ENCODE peak calls at places on chromosomes 4 and X, in six cellular contexts. One of them, this sample, is unnamed.

GRCh38 chr4:161813389-161813788 is 350.4 kb downstream of the FSTL5 start:
- DNase-seq in GM23248: no peak
- DNase-seq in neural progenitor cell: no peak
- DNase-seq in HCT116: no peak
- DNase-seq in GM23338: no peak
- DNase-seq in HepG2: no peak
- DNase-seq in this sample: no peak

GRCh38 chr4:122746485-122746965 is 14.0 kb downstream of the BBS12 start:
- DNase-seq in GM23248: peak
- DNase-seq in neural progenitor cell: no peak
- DNase-seq in HCT116: no peak
- DNase-seq in GM23338: peak
- DNase-seq in HepG2: no peak
- DNase-seq in this sample: no peak

GRCh38 chrX:96685205-96686099 is 810 bp downstream of the DIAPH2 start:
- DNase-seq in GM23248: peak
- DNase-seq in neural progenitor cell: peak
- DNase-seq in HCT116: no peak
- DNase-seq in GM23338: peak
- DNase-seq in HepG2: peak
- DNase-seq in this sample: peak

GRCh38 chr4:38128478-38129451 is 168.6 kb downstream of the PTTG2 start:
- DNase-seq in GM23248: peak
- DNase-seq in neural progenitor cell: peak
- DNase-seq in HCT116: peak
- DNase-seq in GM23338: peak
- DNase-seq in HepG2: peak
- DNase-seq in this sample: no peak

GRCh38 chr4:125322363-125322730 is 7.6 kb downstream of the FAT4 start:
- DNase-seq in GM23248: peak
- DNase-seq in neural progenitor cell: no peak
- DNase-seq in HCT116: no peak
- DNase-seq in GM23338: no peak
- DNase-seq in HepG2: no peak
- DNase-seq in this sample: no peak

GRCh38 chrX:47175588-47175980 is 18.0 kb upstream of the UBA1 start:
- DNase-seq in GM23248: no peak
- DNase-seq in neural progenitor cell: no peak
- DNase-seq in HCT116: no peak
- DNase-seq in GM23338: no peak
- DNase-seq in HepG2: no peak
- DNase-seq in this sample: no peak

GRCh38 chrX:17703201-17703600 is 34.1 kb upstream of the SCML1 start:
- DNase-seq in GM23248: no peak
- DNase-seq in neural progenitor cell: no peak
- DNase-seq in HCT116: no peak
- DNase-seq in GM23338: no peak
- DNase-seq in HepG2: no peak
- DNase-seq in this sample: peak

GRCh38 chrX:47877327-47877726 is 40.6 kb downstream of the ZNF81 start:
- DNase-seq in GM23248: no peak
- DNase-seq in neural progenitor cell: no peak
- DNase-seq in HCT116: no peak
- DNase-seq in GM23338: no peak
- DNase-seq in HepG2: no peak
- DNase-seq in this sample: no peak

GRCh38 chr4:70359115-70359661 is 1.4 kb upstream of the SMR3A start:
- DNase-seq in GM23248: no peak
- DNase-seq in neural progenitor cell: no peak
- DNase-seq in HCT116: no peak
- DNase-seq in GM23338: no peak
- DNase-seq in HepG2: no peak
- DNase-seq in this sample: no peak

GRCh38 chr4:48017108-48017527 is 546 bp downstream of the NIPAL1 start:
- DNase-seq in GM23248: peak
- DNase-seq in neural progenitor cell: peak
- DNase-seq in HCT116: peak
- DNase-seq in GM23338: peak
- DNase-seq in HepG2: no peak
- DNase-seq in this sample: peak

DNA sequence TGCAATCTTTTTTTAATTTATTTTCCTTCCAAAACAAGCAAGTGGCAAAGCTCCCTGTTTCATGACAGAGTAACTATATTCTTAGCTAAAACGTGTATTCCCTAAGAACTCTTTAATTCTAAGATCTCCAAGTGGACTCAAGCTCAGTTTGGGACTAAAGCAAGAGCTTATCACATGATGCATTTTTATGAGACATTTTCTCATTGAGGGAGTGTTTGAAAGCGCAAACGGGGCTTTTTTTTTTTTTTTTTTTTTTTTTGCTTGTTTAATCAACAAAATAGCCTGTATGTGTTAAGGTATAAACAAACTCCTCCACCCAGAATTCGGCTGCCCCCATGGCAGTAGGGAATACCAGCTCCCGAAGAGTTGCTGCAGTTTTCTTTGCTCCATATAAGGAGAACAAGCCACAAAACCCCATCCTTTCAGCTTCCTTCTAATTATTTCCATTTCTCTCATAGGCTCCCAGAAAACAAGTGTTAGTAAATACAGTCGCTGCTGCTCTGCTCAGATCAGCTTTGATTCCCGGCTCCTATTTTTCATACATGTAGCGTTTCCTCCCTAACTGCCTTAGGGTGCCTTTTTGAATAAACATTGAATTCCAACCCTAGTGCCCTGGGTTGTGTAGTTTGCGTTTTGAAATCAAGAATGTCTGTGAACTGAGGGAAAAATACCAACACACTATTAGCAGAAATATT is 669 bp upstream of the PPARGC1A start:
- DNase-seq in GM23248: no peak
- DNase-seq in neural progenitor cell: peak
- DNase-seq in HCT116: no peak
- DNase-seq in GM23338: peak
- DNase-seq in HepG2: no peak
- DNase-seq in this sample: no peak
- H3K4me3 ChIP-seq in GM23248: peak
- H3K4me3 ChIP-seq in neural progenitor cell: peak
- H3K4me3 ChIP-seq in HCT116: no peak
- H3K4me3 ChIP-seq in GM23338: peak
- H3K4me3 ChIP-seq in HepG2: peak
- H3K4me3 ChIP-seq in this sample: no peak

GRCh38 chr4:15003891-15004700 is 1.8 kb downstream of the CPEB2 start:
- DNase-seq in GM23248: peak
- DNase-seq in neural progenitor cell: peak
- DNase-seq in HCT116: no peak
- DNase-seq in GM23338: peak
- DNase-seq in HepG2: no peak
- DNase-seq in this sample: no peak
- TF ChIP-seq EZH2 in GM23248: no peak
- TF ChIP-seq EZH2 in neural progenitor cell: peak
- TF ChIP-seq EZH2 in HCT116: no peak
- TF ChIP-seq EZH2 in GM23338: no peak
- TF ChIP-seq EZH2 in HepG2: no peak
- TF ChIP-seq EZH2 in this sample: no peak

GRCh38 chrX:40006025-40007017 is 91.4 kb downstream of the BCOR start:
- DNase-seq in GM23248: peak
- DNase-seq in neural progenitor cell: peak
- DNase-seq in HCT116: no peak
- DNase-seq in GM23338: peak
- DNase-seq in HepG2: no peak
- DNase-seq in this sample: no peak
- H3K4me2 ChIP-seq in GM23248: no peak
- H3K4me2 ChIP-seq in neural progenitor cell: peak
- H3K4me2 ChIP-seq in HCT116: no peak
- H3K4me2 ChIP-seq in GM23338: peak
- H3K4me2 ChIP-seq in HepG2: no peak
- H3K4me2 ChIP-seq in this sample: no peak

GRCh38 chrX:107673401-107673800 is 45.1 kb downstream of the PRPS1 start:
- DNase-seq in GM23248: peak
- DNase-seq in neural progenitor cell: no peak
- DNase-seq in HCT116: no peak
- DNase-seq in GM23338: no peak
- DNase-seq in HepG2: no peak
- DNase-seq in this sample: no peak

GRCh38 chrX:107673933-107674479 is 45.7 kb downstream of the PRPS1 start:
- DNase-seq in GM23248: peak
- DNase-seq in neural progenitor cell: peak
- DNase-seq in HCT116: no peak
- DNase-seq in GM23338: peak
- DNase-seq in HepG2: no peak
- DNase-seq in this sample: peak

GRCh38 chrX:107675365-107675654 is 47.0 kb downstream of the PRPS1 start:
- DNase-seq in GM23248: no peak
- DNase-seq in neural progenitor cell: no peak
- DNase-seq in HCT116: no peak
- DNase-seq in GM23338: no peak
- DNase-seq in HepG2: no peak
- DNase-seq in this sample: no peak

GRCh38 chrX:107675823-107676555 is 47.7 kb downstream of the PRPS1 start:
- DNase-seq in GM23248: peak
- DNase-seq in neural progenitor cell: no peak
- DNase-seq in HCT116: no peak
- DNase-seq in GM23338: no peak
- DNase-seq in HepG2: no peak
- DNase-seq in this sample: no peak

DNA sequence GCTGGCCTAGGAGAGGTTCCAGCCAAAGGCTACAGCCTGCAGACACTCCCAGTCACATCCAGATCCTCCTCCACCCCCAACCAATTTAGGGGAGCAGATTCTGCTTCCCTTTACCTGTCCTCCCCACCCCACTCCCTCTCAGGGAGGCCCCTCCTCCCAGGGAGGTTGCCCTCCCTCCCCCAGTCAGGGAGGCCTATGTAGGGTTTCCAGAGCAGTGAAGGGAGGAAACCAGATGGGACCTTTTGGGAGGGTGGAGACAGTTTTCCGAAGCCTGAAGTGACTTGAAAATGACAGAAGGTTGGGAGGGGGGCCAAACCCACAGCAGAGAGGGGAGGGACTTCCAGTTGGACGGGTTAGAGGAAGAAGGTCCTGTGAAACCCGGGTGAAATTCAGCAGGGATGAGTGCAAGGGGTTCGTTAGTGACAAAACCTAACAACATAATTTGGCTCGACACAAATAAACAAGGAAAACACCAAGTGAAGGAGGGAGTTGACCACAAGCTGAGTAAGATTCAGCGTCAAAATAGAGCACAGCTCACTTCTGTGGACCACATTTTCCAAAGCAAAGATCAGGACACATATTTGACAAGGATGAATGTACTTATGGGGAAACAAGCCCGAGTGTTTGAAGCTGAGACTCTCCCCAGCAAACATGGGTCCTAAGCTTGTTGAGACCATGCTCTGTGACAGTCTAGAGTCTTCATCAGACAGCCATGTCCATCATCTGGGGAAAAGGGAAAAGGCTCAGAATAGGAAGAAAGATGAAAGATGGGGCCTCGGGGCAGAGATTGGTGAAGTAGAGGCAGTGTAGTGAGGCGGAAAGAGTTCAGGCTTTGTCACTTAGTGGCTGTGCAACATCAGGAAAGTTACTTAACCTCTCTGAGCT is 46.4 kb downstream of the PRPS1 start:
- DNase-seq in GM23248: peak
- DNase-seq in neural progenitor cell: no peak
- DNase-seq in HCT116: no peak
- DNase-seq in GM23338: no peak
- DNase-seq in HepG2: no peak
- DNase-seq in this sample: peak
- H3K4me3 ChIP-seq in GM23248: no peak
- H3K4me3 ChIP-seq in neural progenitor cell: no peak
- H3K4me3 ChIP-seq in HCT116: no peak
- H3K4me3 ChIP-seq in GM23338: no peak
- H3K4me3 ChIP-seq in HepG2: no peak
- H3K4me3 ChIP-seq in this sample: no peak

GRCh38 chr4:1473718-1474117 is 67.5 kb upstream of the NKX1-1 start:
- DNase-seq in GM23248: no peak
- DNase-seq in neural progenitor cell: no peak
- DNase-seq in HCT116: no peak
- DNase-seq in GM23338: no peak
- DNase-seq in HepG2: no peak
- DNase-seq in this sample: no peak

GRCh38 chr4:1470816-1471442 is 64.7 kb upstream of the NKX1-1 start:
- DNase-seq in GM23248: no peak
- DNase-seq in neural progenitor cell: no peak
- DNase-seq in HCT116: no peak
- DNase-seq in GM23338: no peak
- DNase-seq in HepG2: no peak
- DNase-seq in this sample: no peak

GRCh38 chr4:1472911-1473518 is 66.8 kb upstream of the NKX1-1 start:
- DNase-seq in GM23248: no peak
- DNase-seq in neural progenitor cell: no peak
- DNase-seq in HCT116: no peak
- DNase-seq in GM23338: no peak
- DNase-seq in HepG2: no peak
- DNase-seq in this sample: no peak

GRCh38 chr4:1471443-1472147 is 65.4 kb upstream of the NKX1-1 start:
- DNase-seq in GM23248: peak
- DNase-seq in neural progenitor cell: no peak
- DNase-seq in HCT116: no peak
- DNase-seq in GM23338: no peak
- DNase-seq in HepG2: no peak
- DNase-seq in this sample: no peak

GRCh38 chr4:1472148-1472797 is 66.0 kb upstream of the NKX1-1 start:
- DNase-seq in GM23248: no peak
- DNase-seq in neural progenitor cell: no peak
- DNase-seq in HCT116: no peak
- DNase-seq in GM23338: peak
- DNase-seq in HepG2: no peak
- DNase-seq in this sample: no peak
- TF ChIP-seq EZH2 in GM23248: no peak
- TF ChIP-seq EZH2 in neural progenitor cell: no peak
- TF ChIP-seq EZH2 in HCT116: no peak
- TF ChIP-seq EZH2 in GM23338: no peak
- TF ChIP-seq EZH2 in HepG2: no peak
- TF ChIP-seq EZH2 in this sample: no peak

GRCh38 chrX:102063445-102064074 is 61.9 kb upstream of the TCEAL2 start:
- DNase-seq in GM23248: no peak
- DNase-seq in neural progenitor cell: peak
- DNase-seq in HCT116: no peak
- DNase-seq in GM23338: peak
- DNase-seq in HepG2: no peak
- DNase-seq in this sample: no peak

GRCh38 chrX:102067966-102068723 is 57.3 kb upstream of the TCEAL2 start:
- DNase-seq in GM23248: peak
- DNase-seq in neural progenitor cell: peak
- DNase-seq in HCT116: no peak
- DNase-seq in GM23338: peak
- DNase-seq in HepG2: peak
- DNase-seq in this sample: peak
- H3K4me2 ChIP-seq in GM23248: no peak
- H3K4me2 ChIP-seq in neural progenitor cell: no peak
- H3K4me2 ChIP-seq in HCT116: no peak
- H3K4me2 ChIP-seq in GM23338: no peak
- H3K4me2 ChIP-seq in HepG2: no peak
- H3K4me2 ChIP-seq in this sample: no peak